ENCODE peak calls at places on chromosomes 11 and 22, in four cellular contexts. N is dorsolateral prefrontal cortex, X is brain microvascular endothelial cell, W is Panc1. Q is an unnamed sample.

GRCh38 chr11:9533053-9533452 is 40.4 kb upstream of the WEE1 start:
- DNase-seq in N (no peak), W (no peak), X (no peak), Q (peak)

GRCh38 chr22:44146088-44146861 is 34.5 kb upstream of the PARVG start:
- DNase-seq in X (no peak), N (no peak), W (no peak), Q (no peak)

GRCh38 chr11:80156062-80156461 is 715.2 kb upstream of the TENM4 start:
- DNase-seq in X (no peak), N (no peak), W (no peak), Q (no peak)

GRCh38 chr22:21961127-21961867 is 8.6 kb upstream of the PPM1F start:
- DNase-seq in W (no peak), X (no peak), N (no peak), Q (no peak)

GRCh38 chr11:60679879-60680278 is 19.5 kb upstream of the MS4A8 start:
- DNase-seq in N (no peak), X (no peak), W (no peak), Q (no peak)

GRCh38 chr11:15223318-15223717 is 108.6 kb downstream of the INSC start:
- DNase-seq in X (no peak), W (no peak), N (no peak), Q (no peak)

GRCh38 chr11:3157381-3158130 is 7.6 kb downstream of the OSBPL5 start:
- DNase-seq in N (no peak), W (no peak), X (peak), Q (peak)

GRCh38 chr11:132858203-132858602 is 674.1 kb downstream of the OPCML start:
- DNase-seq in X (peak), N (peak), W (no peak), Q (no peak)

GRCh38 chr22:37428649-37429586 is 1.6 kb upstream of the ELFN2 start:
- DNase-seq in N (no peak), W (peak), X (no peak), Q (no peak)

GRCh38 chr11:1854132-1854948 is 1.5 kb downstream of the LSP1 start:
- DNase-seq in W (no peak), N (no peak), X (no peak), Q (no peak)

GRCh38 chr11:9606799-9607510 is 33.5 kb downstream of the WEE1 start:
- DNase-seq in N (no peak), W (no peak), X (no peak), Q (no peak)

GRCh38 chr22:30872282-30873041 is 96.1 kb downstream of the MORC2 start:
- DNase-seq in N (peak), X (no peak), W (no peak), Q (no peak)

GRCh38 chr22:50085211-50085999 is at the start of gene MLC1:
- DNase-seq in X (no peak), N (no peak), W (no peak), Q (no peak)

GRCh38 chr11:124012697-124013096 is at the start of gene OR10G4:
- DNase-seq in W (no peak), N (no peak), X (no peak), Q (no peak)

GRCh38 chr22:40263191-40263590 is 83.1 kb upstream of the ADSL start:
- DNase-seq in X (peak), N (no peak), W (no peak), Q (no peak)

GRCh38 chr11:70711911-70712185 is 313.5 kb downstream of the CTTN start:
- DNase-seq in W (no peak), X (no peak), N (no peak), Q (no peak)

GRCh38 chr22:32745251-32745995 is 56.1 kb upstream of the TIMP3 start:
- DNase-seq in X (no peak), N (no peak), W (no peak), Q (no peak)

GRCh38 chr11:7551571-7551970 is 37.8 kb downstream of the PPFIBP2 start:
- DNase-seq in W (no peak), X (no peak), N (no peak), Q (no peak)

GRCh38 chr11:91664521-91664920 is 560.1 kb upstream of the FAT3 start:
- DNase-seq in W (no peak), X (no peak), N (no peak), Q (no peak)

GRCh38 chr11:77069969-77070582 is 3.3 kb downstream of the CAPN5 start:
- DNase-seq in X (no peak), W (no peak), N (no peak), Q (no peak)
- H3K4me3 ChIP-seq in X (no peak), W (no peak), N (no peak), Q (no peak)

GRCh38 chr11:64021742-64022067 is 14.0 kb upstream of the FLRT1 start:
- DNase-seq in W (no peak), X (no peak), N (peak), Q (no peak)
- TF ChIP-seq CTCF in W (no peak), X (no peak), N (no peak), Q (no peak)

GRCh38 chr22:23119492-23120414 is 22.0 kb downstream of the RSPH14 start:
- DNase-seq in W (no peak), X (peak), N (no peak), Q (no peak)

GRCh38 chr22:23117890-23118646 is 23.7 kb downstream of the RSPH14 start:
- DNase-seq in W (no peak), N (peak), X (no peak), Q (no peak)

GRCh38 chr22:23117275-23117674 is 24.5 kb downstream of the RSPH14 start:
- DNase-seq in X (no peak), N (no peak), W (no peak), Q (no peak)

GRCh38 chr22:23120415-23120899 is 21.3 kb downstream of the RSPH14 start:
- DNase-seq in W (no peak), X (no peak), N (no peak), Q (no peak)

GRCh38 chr22:23118647-23119491 is 22.9 kb downstream of the RSPH14 start:
- DNase-seq in W (no peak), X (no peak), N (no peak), Q (no peak)
- H3K4me3 ChIP-seq in W (no peak), X (no peak), N (no peak), Q (no peak)

GRCh38 chr22:20216863-20217499 is 51.1 kb downstream of the RTN4R start:
- DNase-seq in X (no peak), W (no peak), N (no peak), Q (peak)

GRCh38 chr22:20218981-20219380 is 49.1 kb downstream of the RTN4R start:
- DNase-seq in W (no peak), X (no peak), N (no peak), Q (no peak)

GRCh38 chr22:20218320-20218872 is 49.7 kb downstream of the RTN4R start:
- DNase-seq in X (no peak), W (no peak), N (no peak), Q (no peak)

GRCh38 chr22:20215742-20216141 is 52.4 kb downstream of the RTN4R start:
- DNase-seq in W (no peak), N (no peak), X (no peak), Q (no peak)

DNA sequence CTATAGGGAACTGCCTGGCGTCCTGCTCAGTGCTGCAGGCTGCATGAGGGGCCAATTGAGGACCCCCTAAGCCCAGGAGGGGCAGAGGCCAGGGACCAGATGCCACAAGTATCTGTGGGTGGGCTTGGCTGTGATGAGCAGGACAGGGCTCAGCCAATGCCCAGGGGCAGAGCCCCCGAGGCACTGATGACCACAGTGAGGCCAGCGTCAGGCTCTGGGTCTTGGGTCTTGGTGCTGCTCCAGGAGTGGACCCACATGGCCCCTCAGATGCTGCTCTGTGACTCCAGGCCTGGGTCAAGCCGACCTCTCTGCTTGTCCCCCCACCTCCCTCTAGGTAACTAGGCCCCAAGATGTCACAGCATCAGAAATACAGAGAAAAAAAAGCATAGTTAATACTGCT is 50.6 kb downstream of the RTN4R start:
- DNase-seq in N (no peak), W (no peak), X (no peak), Q (no peak)
- TF ChIP-seq CTCF in N (no peak), W (no peak), X (no peak), Q (no peak)

DNA sequence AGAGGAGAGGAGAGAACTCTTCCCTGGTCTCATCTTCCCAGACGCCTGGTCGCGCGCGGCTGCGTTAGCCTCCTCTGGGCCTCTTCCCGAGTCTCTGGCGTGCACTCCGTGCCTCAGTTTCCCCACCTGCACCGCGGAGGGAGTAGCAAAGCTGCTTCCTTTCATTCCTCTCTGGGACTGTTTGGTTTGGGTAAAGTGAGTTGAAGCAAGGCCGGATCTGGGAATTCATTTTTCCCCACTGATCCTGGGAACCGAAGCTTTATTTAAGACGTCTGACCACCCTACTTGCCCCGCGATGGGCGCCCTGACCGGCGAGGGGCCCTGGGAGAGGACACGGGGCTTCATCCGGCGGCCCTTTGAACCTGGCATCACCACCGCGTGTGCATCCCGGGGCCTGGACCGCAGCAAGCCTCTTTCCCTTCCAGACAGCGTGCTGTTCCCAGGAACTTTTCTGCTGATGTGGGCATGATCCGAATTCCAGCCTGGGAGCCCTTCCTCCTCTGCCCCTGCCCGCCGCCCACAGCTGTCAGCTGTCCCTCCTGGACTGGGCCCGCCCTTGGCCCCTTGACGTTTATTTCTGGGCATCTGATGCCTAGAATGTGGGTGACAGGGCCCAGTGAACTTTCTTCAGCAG is 758 bp downstream of the LDLRAD3 start:
- DNase-seq in W (no peak), N (no peak), X (peak), Q (no peak)
- H3K4me3 ChIP-seq in W (peak), N (peak), X (peak), Q (peak)

DNA sequence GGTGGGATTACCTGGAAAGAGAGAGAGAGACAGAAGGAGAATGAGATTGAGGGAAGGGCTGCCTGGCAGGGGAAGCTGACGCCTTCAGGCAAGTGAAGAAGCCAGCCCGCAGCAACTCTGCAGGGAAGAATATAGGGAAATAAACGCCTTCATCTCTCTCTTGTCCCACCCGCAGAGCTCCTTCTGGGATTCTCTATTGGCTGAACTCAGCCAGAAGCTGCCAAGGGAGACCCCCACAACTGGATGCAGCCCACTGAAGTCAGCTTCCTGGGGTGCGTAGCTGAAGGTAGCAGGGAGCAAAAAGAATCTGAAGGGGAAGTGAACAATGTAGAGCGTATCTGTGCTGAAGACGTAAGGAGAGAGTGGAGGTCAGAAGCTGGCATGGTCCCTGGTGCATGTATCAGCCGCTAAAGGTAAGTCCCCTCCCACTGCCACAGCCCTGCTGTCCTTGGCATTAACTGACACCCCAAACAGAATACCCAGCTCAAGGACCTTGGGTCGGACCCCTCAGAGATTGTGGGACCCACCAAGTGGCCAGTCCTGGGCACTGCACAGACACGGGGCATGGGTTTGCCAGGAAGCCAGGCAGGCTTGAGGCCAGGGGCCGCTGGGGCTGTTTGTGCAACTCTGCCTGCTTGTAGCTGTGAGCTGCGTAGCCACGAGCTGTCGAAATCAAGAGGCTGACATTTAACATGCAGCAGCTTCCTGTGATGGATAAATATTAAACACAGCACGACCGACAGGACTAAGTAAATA is 469.9 kb downstream of the MN1 start:
- DNase-seq in X (peak), N (no peak), W (no peak), Q (no peak)
- TF ChIP-seq CTCF in X (peak), N (peak), W (peak), Q (peak)

GRCh38 chr11:46290021-46290420 is 12.6 kb downstream of the CREB3L1 start:
- DNase-seq in X (no peak), W (no peak), N (no peak), Q (no peak)

GRCh38 chr11:46293066-46293465 is 15.6 kb downstream of the CREB3L1 start:
- DNase-seq in W (no peak), X (no peak), N (no peak), Q (no peak)

GRCh38 chr11:46288451-46288850 is 11.0 kb downstream of the CREB3L1 start:
- DNase-seq in X (no peak), W (no peak), N (no peak), Q (no peak)

GRCh38 chr11:46291441-46292143 is 14.1 kb downstream of the CREB3L1 start:
- DNase-seq in N (no peak), W (no peak), X (peak), Q (no peak)

GRCh38 chr11:46290598-46291309 is 13.3 kb downstream of the CREB3L1 start:
- DNase-seq in W (no peak), X (peak), N (no peak), Q (no peak)
- H3K4me3 ChIP-seq in W (no peak), X (no peak), N (no peak), Q (no peak)

GRCh38 chr11:62459080-62459479 is 40.2 kb downstream of the SCGB1A1 start:
- DNase-seq in X (no peak), W (no peak), N (no peak), Q (no peak)
- TF ChIP-seq CTCF in X (no peak), W (no peak), N (no peak), Q (no peak)

Q was measured in LNCaP clone FGC.